ENCODE peak calls at places on chromosomes 6 and 20, in six cellular contexts. One of them, this sample, is unnamed.
A peak's percentile ranks its signal among the peaks of the same experiment; 100 is the strongest.

GRCh38 chr6:40369891-40370290 is 217.3 kb downstream of the LRFN2 start:
- DNase-seq in tibial nerve: no peak
- DNase-seq in OCI-LY7: no peak
- DNase-seq in left ventricle myocardium inferior: no peak
- DNase-seq in GM06990: no peak
- DNase-seq in IMR-90: no peak
- DNase-seq in this sample: no peak

GRCh38 chr6:5905431-5906339 is 101.0 kb downstream of the NRN1 start:
- DNase-seq in tibial nerve: peak; percentile 60
- DNase-seq in OCI-LY7: no peak
- DNase-seq in left ventricle myocardium inferior: peak; percentile 80
- DNase-seq in GM06990: no peak
- DNase-seq in IMR-90: peak; percentile 81
- DNase-seq in this sample: no peak

GRCh38 chr6:169648617-169649016 is 53.2 kb downstream of the WDR27 start:
- DNase-seq in tibial nerve: no peak
- DNase-seq in OCI-LY7: no peak
- DNase-seq in left ventricle myocardium inferior: no peak
- DNase-seq in GM06990: no peak
- DNase-seq in IMR-90: no peak
- DNase-seq in this sample: no peak

GRCh38 chr20:18507218-18508191 is at the start of gene SEC23B:
- DNase-seq in tibial nerve: peak; percentile 88
- DNase-seq in OCI-LY7: peak; percentile 97
- DNase-seq in left ventricle myocardium inferior: peak; percentile 96
- DNase-seq in GM06990: peak; percentile 99
- DNase-seq in IMR-90: peak; percentile 97
- DNase-seq in this sample: peak; percentile 84

GRCh38 chr20:25437153-25437581 is 29.7 kb downstream of the GINS1 start:
- DNase-seq in tibial nerve: no peak
- DNase-seq in OCI-LY7: no peak
- DNase-seq in left ventricle myocardium inferior: no peak
- DNase-seq in GM06990: no peak
- DNase-seq in IMR-90: peak; percentile 40
- DNase-seq in this sample: no peak

GRCh38 chr20:19815553-19815991 is 57.5 kb downstream of the RIN2 start:
- DNase-seq in tibial nerve: peak; percentile 21
- DNase-seq in OCI-LY7: peak; percentile 41
- DNase-seq in left ventricle myocardium inferior: no peak
- DNase-seq in GM06990: peak; percentile 25
- DNase-seq in IMR-90: peak; percentile 99
- DNase-seq in this sample: no peak

GRCh38 chr6:167305796-167306195 is 14.7 kb downstream of the UNC93A start:
- DNase-seq in tibial nerve: no peak
- DNase-seq in OCI-LY7: no peak
- DNase-seq in left ventricle myocardium inferior: no peak
- DNase-seq in GM06990: no peak
- DNase-seq in IMR-90: no peak
- DNase-seq in this sample: no peak

GRCh38 chr6:90074161-90074560 is 179.9 kb downstream of the GJA10 start:
- DNase-seq in tibial nerve: no peak
- DNase-seq in OCI-LY7: no peak
- DNase-seq in left ventricle myocardium inferior: no peak
- DNase-seq in GM06990: no peak
- DNase-seq in IMR-90: peak; percentile 41
- DNase-seq in this sample: peak; percentile 12

GRCh38 chr6:14664616-14665315 is 547.2 kb downstream of the CD83 start:
- DNase-seq in tibial nerve: no peak
- DNase-seq in OCI-LY7: peak; percentile 60
- DNase-seq in left ventricle myocardium inferior: no peak
- DNase-seq in GM06990: no peak
- DNase-seq in IMR-90: no peak
- DNase-seq in this sample: peak; percentile 8

GRCh38 chr20:25025986-25026605 is 31.8 kb downstream of the ACSS1 start:
- DNase-seq in tibial nerve: peak; percentile 6
- DNase-seq in OCI-LY7: no peak
- DNase-seq in left ventricle myocardium inferior: no peak
- DNase-seq in GM06990: no peak
- DNase-seq in IMR-90: no peak
- DNase-seq in this sample: no peak

GRCh38 chr20:58019850-58020625 is 208.4 kb downstream of the ANKRD60 start:
- DNase-seq in tibial nerve: no peak
- DNase-seq in OCI-LY7: no peak
- DNase-seq in left ventricle myocardium inferior: no peak
- DNase-seq in GM06990: no peak
- DNase-seq in IMR-90: no peak
- DNase-seq in this sample: no peak

GRCh38 chr20:58028123-58028522 is 200.3 kb downstream of the ANKRD60 start:
- DNase-seq in tibial nerve: no peak
- DNase-seq in OCI-LY7: no peak
- DNase-seq in left ventricle myocardium inferior: no peak
- DNase-seq in GM06990: no peak
- DNase-seq in IMR-90: no peak
- DNase-seq in this sample: no peak

GRCh38 chr6:14622135-14622534 is 504.6 kb downstream of the CD83 start:
- DNase-seq in tibial nerve: no peak
- DNase-seq in OCI-LY7: no peak
- DNase-seq in left ventricle myocardium inferior: no peak
- DNase-seq in GM06990: no peak
- DNase-seq in IMR-90: no peak
- DNase-seq in this sample: no peak

GRCh38 chr20:33721391-33722140 is 1.5 kb upstream of the PXMP4 start:
- DNase-seq in tibial nerve: no peak
- DNase-seq in OCI-LY7: no peak
- DNase-seq in left ventricle myocardium inferior: no peak
- DNase-seq in GM06990: no peak
- DNase-seq in IMR-90: no peak
- DNase-seq in this sample: no peak

GRCh38 chr6:36360241-36361054 is 23.8 kb upstream of the BNIP5 start:
- DNase-seq in tibial nerve: peak; percentile 84
- DNase-seq in OCI-LY7: peak; percentile 82
- DNase-seq in left ventricle myocardium inferior: peak; percentile 71
- DNase-seq in GM06990: peak; percentile 62
- DNase-seq in IMR-90: peak; percentile 66
- DNase-seq in this sample: peak; percentile 80

GRCh38 chr20:22512911-22513489 is 71.4 kb downstream of the FOXA2 start:
- DNase-seq in tibial nerve: no peak
- DNase-seq in OCI-LY7: no peak
- DNase-seq in left ventricle myocardium inferior: no peak
- DNase-seq in GM06990: no peak
- DNase-seq in IMR-90: no peak
- DNase-seq in this sample: no peak

GRCh38 chr6:160455484-160456213 is 107.5 kb downstream of the SLC22A3 start:
- DNase-seq in tibial nerve: peak; percentile 54
- DNase-seq in OCI-LY7: peak; percentile 56
- DNase-seq in left ventricle myocardium inferior: peak; percentile 45
- DNase-seq in GM06990: peak; percentile 28
- DNase-seq in IMR-90: peak; percentile 47
- DNase-seq in this sample: peak; percentile 81

GRCh38 chr20:10447028-10447427 is 11.9 kb downstream of the SLX4IP start:
- DNase-seq in tibial nerve: no peak
- DNase-seq in OCI-LY7: peak; percentile 54
- DNase-seq in left ventricle myocardium inferior: no peak
- DNase-seq in GM06990: peak; percentile 47
- DNase-seq in IMR-90: peak; percentile 84
- DNase-seq in this sample: no peak

GRCh38 chr20:997486-997885 is 4.6 kb downstream of the RSPO4 start:
- DNase-seq in tibial nerve: no peak
- DNase-seq in OCI-LY7: no peak
- DNase-seq in left ventricle myocardium inferior: no peak
- DNase-seq in GM06990: no peak
- DNase-seq in IMR-90: no peak
- DNase-seq in this sample: no peak

GRCh38 chr20:63495167-63495720 is 3.6 kb downstream of the EEF1A2 start:
- DNase-seq in tibial nerve: no peak
- DNase-seq in OCI-LY7: no peak
- DNase-seq in left ventricle myocardium inferior: no peak
- DNase-seq in GM06990: no peak
- DNase-seq in IMR-90: no peak
- DNase-seq in this sample: no peak

GRCh38 chr20:63497138-63497945 is 1.5 kb downstream of the EEF1A2 start:
- DNase-seq in tibial nerve: no peak
- DNase-seq in OCI-LY7: no peak
- DNase-seq in left ventricle myocardium inferior: peak; percentile 58
- DNase-seq in GM06990: no peak
- DNase-seq in IMR-90: no peak
- DNase-seq in this sample: no peak

GRCh38 chr20:63494420-63495166 is 4.3 kb downstream of the EEF1A2 start:
- DNase-seq in tibial nerve: no peak
- DNase-seq in OCI-LY7: no peak
- DNase-seq in left ventricle myocardium inferior: peak; percentile 15
- DNase-seq in GM06990: no peak
- DNase-seq in IMR-90: no peak
- DNase-seq in this sample: no peak

GRCh38 chr20:63496404-63497120 is 2.3 kb downstream of the EEF1A2 start:
- DNase-seq in tibial nerve: no peak
- DNase-seq in OCI-LY7: no peak
- DNase-seq in left ventricle myocardium inferior: no peak
- DNase-seq in GM06990: no peak
- DNase-seq in IMR-90: no peak
- DNase-seq in this sample: no peak

DNA sequence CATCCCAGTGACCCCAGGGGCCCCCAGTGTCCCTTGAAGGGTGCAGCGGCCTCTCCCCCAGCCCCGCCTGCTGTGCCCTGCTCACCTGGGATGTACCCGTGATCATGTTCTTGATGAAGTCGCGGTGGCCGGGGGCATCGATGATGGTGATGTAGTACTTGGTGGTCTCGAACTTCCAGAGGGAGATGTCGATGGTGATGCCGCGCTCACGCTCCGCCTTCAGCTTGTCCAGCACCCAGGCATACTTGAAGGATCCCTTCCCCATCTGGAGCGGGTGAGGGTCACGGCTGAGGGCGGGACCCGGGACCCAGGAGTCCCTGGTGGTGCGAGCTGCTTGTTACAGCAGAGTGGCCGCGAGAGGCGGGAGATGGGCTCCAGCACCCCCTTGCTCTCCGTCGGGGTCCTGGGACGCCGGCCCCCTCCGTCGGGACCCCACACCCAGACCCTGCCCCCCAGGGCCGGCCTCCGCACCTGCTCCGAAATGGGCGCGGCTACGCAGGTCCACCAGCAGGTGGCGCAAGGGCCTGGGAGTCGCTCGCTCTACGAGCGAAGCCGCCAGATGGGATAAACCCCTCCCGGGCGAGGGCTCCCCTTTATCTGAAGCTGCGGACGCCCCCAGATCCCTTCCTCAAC is 3.0 kb downstream of the EEF1A2 start:
- DNase-seq in tibial nerve: peak; percentile 36
- DNase-seq in OCI-LY7: peak; percentile 73
- DNase-seq in left ventricle myocardium inferior: peak; percentile 65
- DNase-seq in GM06990: no peak
- DNase-seq in IMR-90: peak; percentile 28
- DNase-seq in this sample: peak; percentile 77
- TF ChIP-seq CTCF in tibial nerve: peak; percentile 92
- TF ChIP-seq CTCF in OCI-LY7: peak; percentile 92
- TF ChIP-seq CTCF in left ventricle myocardium inferior: peak; percentile 96
- TF ChIP-seq CTCF in GM06990: peak; percentile 96
- TF ChIP-seq CTCF in IMR-90: peak; percentile 75
- TF ChIP-seq CTCF in this sample: peak; percentile 96

GRCh38 chr6:53956068-53956711 is 155.1 kb upstream of the MLIP start:
- DNase-seq in tibial nerve: peak; percentile 25
- DNase-seq in OCI-LY7: peak; percentile 5
- DNase-seq in left ventricle myocardium inferior: peak; percentile 60
- DNase-seq in GM06990: no peak
- DNase-seq in IMR-90: peak; percentile 70
- DNase-seq in this sample: peak; percentile 54
- TF ChIP-seq CTCF in tibial nerve: peak; percentile 61
- TF ChIP-seq CTCF in OCI-LY7: peak; percentile 46
- TF ChIP-seq CTCF in left ventricle myocardium inferior: peak; percentile 80
- TF ChIP-seq CTCF in GM06990: peak; percentile 58
- TF ChIP-seq CTCF in IMR-90: peak; percentile 83
- TF ChIP-seq CTCF in this sample: peak; percentile 74

GRCh38 chr20:37757550-37757949 is 63.7 kb downstream of the CTNNBL1 start:
- DNase-seq in tibial nerve: no peak
- DNase-seq in OCI-LY7: peak; percentile 26
- DNase-seq in left ventricle myocardium inferior: no peak
- DNase-seq in GM06990: no peak
- DNase-seq in IMR-90: no peak
- DNase-seq in this sample: no peak
- TF ChIP-seq CTCF in tibial nerve: no peak
- TF ChIP-seq CTCF in OCI-LY7: peak; percentile 45
- TF ChIP-seq CTCF in left ventricle myocardium inferior: peak; percentile 36
- TF ChIP-seq CTCF in GM06990: peak; percentile 19
- TF ChIP-seq CTCF in IMR-90: no peak
- TF ChIP-seq CTCF in this sample: no peak

GRCh38 chr20:41165001-41165882 is 27.9 kb downstream of the PLCG1 start:
- DNase-seq in tibial nerve: no peak
- DNase-seq in OCI-LY7: no peak
- DNase-seq in left ventricle myocardium inferior: no peak
- DNase-seq in GM06990: no peak
- DNase-seq in IMR-90: no peak
- DNase-seq in this sample: no peak
- TF ChIP-seq CTCF in tibial nerve: no peak
- TF ChIP-seq CTCF in OCI-LY7: no peak
- TF ChIP-seq CTCF in left ventricle myocardium inferior: no peak
- TF ChIP-seq CTCF in GM06990: no peak
- TF ChIP-seq CTCF in IMR-90: no peak
- TF ChIP-seq CTCF in this sample: no peak

GRCh38 chr6:135008941-135009290 is 45.7 kb downstream of the HBS1L start:
- DNase-seq in tibial nerve: no peak
- DNase-seq in OCI-LY7: no peak
- DNase-seq in left ventricle myocardium inferior: no peak
- DNase-seq in GM06990: no peak
- DNase-seq in IMR-90: no peak
- DNase-seq in this sample: no peak

GRCh38 chr6:135012764-135013163 is 41.9 kb downstream of the HBS1L start:
- DNase-seq in tibial nerve: no peak
- DNase-seq in OCI-LY7: no peak
- DNase-seq in left ventricle myocardium inferior: no peak
- DNase-seq in GM06990: no peak
- DNase-seq in IMR-90: peak; percentile 84
- DNase-seq in this sample: no peak

GRCh38 chr6:135014353-135014832 is 40.2 kb downstream of the HBS1L start:
- DNase-seq in tibial nerve: no peak
- DNase-seq in OCI-LY7: no peak
- DNase-seq in left ventricle myocardium inferior: no peak
- DNase-seq in GM06990: peak; percentile 76
- DNase-seq in IMR-90: no peak
- DNase-seq in this sample: no peak

GRCh38 chr6:135013211-135013610 is 41.4 kb downstream of the HBS1L start:
- DNase-seq in tibial nerve: no peak
- DNase-seq in OCI-LY7: no peak
- DNase-seq in left ventricle myocardium inferior: no peak
- DNase-seq in GM06990: no peak
- DNase-seq in IMR-90: no peak
- DNase-seq in this sample: no peak

DNA sequence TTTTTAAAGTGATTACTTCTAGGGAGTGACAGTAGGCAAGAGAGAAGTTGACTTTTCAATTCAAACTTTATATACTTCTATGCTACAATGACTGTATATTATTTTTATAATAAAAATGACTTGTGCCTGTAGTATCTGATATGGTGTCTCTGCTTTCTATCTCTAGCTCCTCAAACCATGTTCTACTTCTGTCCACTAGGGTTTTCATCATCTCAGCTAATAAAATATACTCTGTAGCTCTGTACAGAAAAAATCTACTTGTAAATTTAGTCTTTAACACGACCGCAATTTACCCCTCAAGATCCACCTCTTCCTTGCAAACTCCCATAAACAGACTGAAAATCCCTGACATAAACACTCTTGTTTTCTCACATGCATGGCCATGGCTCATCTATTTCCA is 42.3 kb downstream of the HBS1L start:
- DNase-seq in tibial nerve: no peak
- DNase-seq in OCI-LY7: no peak
- DNase-seq in left ventricle myocardium inferior: no peak
- DNase-seq in GM06990: no peak
- DNase-seq in IMR-90: no peak
- DNase-seq in this sample: no peak
- TF ChIP-seq CTCF in tibial nerve: no peak
- TF ChIP-seq CTCF in OCI-LY7: peak; percentile 44
- TF ChIP-seq CTCF in left ventricle myocardium inferior: no peak
- TF ChIP-seq CTCF in GM06990: no peak
- TF ChIP-seq CTCF in IMR-90: no peak
- TF ChIP-seq CTCF in this sample: no peak